ENCODE peak calls at places on chromosomes 11 and 22, in eight cellular contexts. One of them, this sample, is unnamed.
A peak's percentile ranks its signal among the peaks of the same experiment; 100 is the strongest.

GRCh38 chr22:44711236-44711560 is 9.2 kb downstream of the PRR5 start:
- DNase-seq in K562: no peak
- DNase-seq in HepG2: no peak
- DNase-seq in A549: no peak
- DNase-seq in SK-N-SH: no peak
- DNase-seq in GM23338: no peak
- DNase-seq in HCT116: no peak
- DNase-seq in GM12878: no peak
- DNase-seq in this sample: no peak

GRCh38 chr11:72228229-72228843 is 3.8 kb downstream of the INPPL1 start:
- DNase-seq in GM23338: peak; percentile 33
- DNase-seq in HepG2: no peak
- DNase-seq in HCT116: no peak
- DNase-seq in SK-N-SH: no peak
- DNase-seq in A549: no peak
- DNase-seq in K562: no peak
- DNase-seq in GM12878: no peak
- DNase-seq in this sample: no peak

GRCh38 chr22:38239101-38239761 is 33.6 kb downstream of the TMEM184B start:
- DNase-seq in K562: no peak
- DNase-seq in A549: peak; percentile 40
- DNase-seq in SK-N-SH: no peak
- DNase-seq in HCT116: no peak
- DNase-seq in GM23338: no peak
- DNase-seq in GM12878: no peak
- DNase-seq in HepG2: no peak
- DNase-seq in this sample: no peak

GRCh38 chr11:976431-977160 is 50.9 kb downstream of the AP2A2 start:
- DNase-seq in K562: no peak
- DNase-seq in HCT116: no peak
- DNase-seq in SK-N-SH: no peak
- DNase-seq in A549: no peak
- DNase-seq in GM23338: no peak
- DNase-seq in GM12878: no peak
- DNase-seq in HepG2: no peak
- DNase-seq in this sample: no peak

GRCh38 chr11:44964526-44965209 is 14.0 kb upstream of the TP53I11 start:
- DNase-seq in K562: no peak
- DNase-seq in A549: no peak
- DNase-seq in HCT116: no peak
- DNase-seq in GM12878: no peak
- DNase-seq in SK-N-SH: no peak
- DNase-seq in GM23338: peak; percentile 67
- DNase-seq in HepG2: no peak
- DNase-seq in this sample: no peak

GRCh38 chr11:61923166-61924015 is 6.0 kb upstream of the RAB3IL1 start:
- DNase-seq in A549: no peak
- DNase-seq in K562: peak; percentile 56
- DNase-seq in SK-N-SH: peak; percentile 61
- DNase-seq in HepG2: peak; percentile 87
- DNase-seq in GM12878: no peak
- DNase-seq in GM23338: peak; percentile 67
- DNase-seq in HCT116: no peak
- DNase-seq in this sample: no peak

GRCh38 chr11:135006800-135007199 is 594.8 kb upstream of the B3GAT1 start:
- DNase-seq in GM23338: no peak
- DNase-seq in HCT116: no peak
- DNase-seq in GM12878: no peak
- DNase-seq in K562: no peak
- DNase-seq in SK-N-SH: peak; percentile 34
- DNase-seq in HepG2: no peak
- DNase-seq in A549: no peak
- DNase-seq in this sample: no peak

GRCh38 chr11:1128333-1129142 is 29.2 kb upstream of the MUC5AC start:
- DNase-seq in SK-N-SH: peak; percentile 23
- DNase-seq in GM12878: no peak
- DNase-seq in K562: no peak
- DNase-seq in HepG2: no peak
- DNase-seq in A549: no peak
- DNase-seq in GM23338: no peak
- DNase-seq in HCT116: no peak
- DNase-seq in this sample: no peak

GRCh38 chr11:83612891-83613766 is 327.0 kb upstream of the CCDC90B start:
- DNase-seq in SK-N-SH: peak; percentile 19
- DNase-seq in A549: no peak
- DNase-seq in GM23338: peak; percentile 75
- DNase-seq in HCT116: no peak
- DNase-seq in K562: no peak
- DNase-seq in HepG2: no peak
- DNase-seq in GM12878: peak; percentile 74
- DNase-seq in this sample: no peak

GRCh38 chr11:67269401-67270255 is 3.4 kb downstream of the GRK2 start:
- DNase-seq in A549: no peak
- DNase-seq in SK-N-SH: no peak
- DNase-seq in GM12878: no peak
- DNase-seq in HepG2: no peak
- DNase-seq in HCT116: no peak
- DNase-seq in K562: no peak
- DNase-seq in GM23338: no peak
- DNase-seq in this sample: no peak

GRCh38 chr11:67271548-67272284 is 5.4 kb downstream of the GRK2 start:
- DNase-seq in GM12878: peak; percentile 39
- DNase-seq in HCT116: no peak
- DNase-seq in K562: no peak
- DNase-seq in SK-N-SH: no peak
- DNase-seq in GM23338: no peak
- DNase-seq in A549: no peak
- DNase-seq in HepG2: no peak
- DNase-seq in this sample: no peak

GRCh38 chr11:67272327-67273259 is 6.3 kb downstream of the GRK2 start:
- DNase-seq in GM23338: no peak
- DNase-seq in HCT116: no peak
- DNase-seq in A549: no peak
- DNase-seq in HepG2: no peak
- DNase-seq in SK-N-SH: no peak
- DNase-seq in K562: no peak
- DNase-seq in GM12878: no peak
- DNase-seq in this sample: no peak

GRCh38 chr11:67270256-67271211 is 4.3 kb downstream of the GRK2 start:
- DNase-seq in GM12878: no peak
- DNase-seq in HCT116: no peak
- DNase-seq in HepG2: no peak
- DNase-seq in A549: no peak
- DNase-seq in K562: no peak
- DNase-seq in SK-N-SH: no peak
- DNase-seq in GM23338: peak; percentile 82
- DNase-seq in this sample: no peak

GRCh38 chr11:67271212-67271547 is 4.9 kb downstream of the GRK2 start:
- DNase-seq in HepG2: no peak
- DNase-seq in K562: no peak
- DNase-seq in GM23338: no peak
- DNase-seq in SK-N-SH: no peak
- DNase-seq in HCT116: no peak
- DNase-seq in A549: no peak
- DNase-seq in GM12878: no peak
- DNase-seq in this sample: no peak
- H3K27ac ChIP-seq in HepG2: no peak overlapping the region
- H3K27ac ChIP-seq in K562: no peak overlapping the region
- H3K27ac ChIP-seq in GM23338: peak overlapping the region; percentile 40
- H3K27ac ChIP-seq in SK-N-SH: no peak overlapping the region
- H3K27ac ChIP-seq in HCT116: no peak overlapping the region
- H3K27ac ChIP-seq in A549: no peak overlapping the region
- H3K27ac ChIP-seq in GM12878: peak overlapping the region; percentile 98
- H3K27ac ChIP-seq in this sample: no peak overlapping the region

GRCh38 chr22:39629851-39630250 is 59.3 kb downstream of the CACNA1I start:
- DNase-seq in GM23338: no peak
- DNase-seq in A549: no peak
- DNase-seq in GM12878: no peak
- DNase-seq in SK-N-SH: no peak
- DNase-seq in HepG2: no peak
- DNase-seq in HCT116: no peak
- DNase-seq in K562: no peak
- DNase-seq in this sample: no peak

GRCh38 chr22:39631381-39631780 is 60.8 kb downstream of the CACNA1I start:
- DNase-seq in K562: no peak
- DNase-seq in A549: no peak
- DNase-seq in HCT116: no peak
- DNase-seq in HepG2: no peak
- DNase-seq in GM23338: no peak
- DNase-seq in SK-N-SH: no peak
- DNase-seq in GM12878: no peak
- DNase-seq in this sample: no peak

GRCh38 chr22:39630721-39631120 is 60.2 kb downstream of the CACNA1I start:
- DNase-seq in HepG2: no peak
- DNase-seq in K562: no peak
- DNase-seq in SK-N-SH: no peak
- DNase-seq in A549: no peak
- DNase-seq in GM12878: no peak
- DNase-seq in GM23338: no peak
- DNase-seq in HCT116: no peak
- DNase-seq in this sample: no peak

GRCh38 chr22:39634530-39635399 is 64.2 kb downstream of the CACNA1I start:
- DNase-seq in HCT116: peak; percentile 80
- DNase-seq in A549: peak; percentile 78
- DNase-seq in SK-N-SH: no peak
- DNase-seq in HepG2: peak; percentile 12
- DNase-seq in K562: peak; percentile 65
- DNase-seq in GM23338: no peak
- DNase-seq in GM12878: no peak
- DNase-seq in this sample: no peak

GRCh38 chr22:39631857-39632256 is 61.3 kb downstream of the CACNA1I start:
- DNase-seq in HepG2: no peak
- DNase-seq in SK-N-SH: no peak
- DNase-seq in HCT116: no peak
- DNase-seq in A549: no peak
- DNase-seq in GM12878: no peak
- DNase-seq in K562: no peak
- DNase-seq in GM23338: no peak
- DNase-seq in this sample: no peak
- H3K4me1 ChIP-seq in HepG2: no peaks in the 10 kb centered on the region
- H3K4me1 ChIP-seq in SK-N-SH: peaks cover 14% of the 10 kb centered on the region
- H3K4me1 ChIP-seq in HCT116: peaks cover 29% of the 10 kb centered on the region
- H3K4me1 ChIP-seq in A549: peaks cover 19% of the 10 kb centered on the region
- H3K4me1 ChIP-seq in GM12878: no peaks in the 10 kb centered on the region
- H3K4me1 ChIP-seq in K562: peaks cover 12% of the 10 kb centered on the region
- H3K4me1 ChIP-seq in GM23338: no peaks in the 10 kb centered on the region
- H3K4me1 ChIP-seq in this sample: peaks cover 5% of the 10 kb centered on the region

DNA sequence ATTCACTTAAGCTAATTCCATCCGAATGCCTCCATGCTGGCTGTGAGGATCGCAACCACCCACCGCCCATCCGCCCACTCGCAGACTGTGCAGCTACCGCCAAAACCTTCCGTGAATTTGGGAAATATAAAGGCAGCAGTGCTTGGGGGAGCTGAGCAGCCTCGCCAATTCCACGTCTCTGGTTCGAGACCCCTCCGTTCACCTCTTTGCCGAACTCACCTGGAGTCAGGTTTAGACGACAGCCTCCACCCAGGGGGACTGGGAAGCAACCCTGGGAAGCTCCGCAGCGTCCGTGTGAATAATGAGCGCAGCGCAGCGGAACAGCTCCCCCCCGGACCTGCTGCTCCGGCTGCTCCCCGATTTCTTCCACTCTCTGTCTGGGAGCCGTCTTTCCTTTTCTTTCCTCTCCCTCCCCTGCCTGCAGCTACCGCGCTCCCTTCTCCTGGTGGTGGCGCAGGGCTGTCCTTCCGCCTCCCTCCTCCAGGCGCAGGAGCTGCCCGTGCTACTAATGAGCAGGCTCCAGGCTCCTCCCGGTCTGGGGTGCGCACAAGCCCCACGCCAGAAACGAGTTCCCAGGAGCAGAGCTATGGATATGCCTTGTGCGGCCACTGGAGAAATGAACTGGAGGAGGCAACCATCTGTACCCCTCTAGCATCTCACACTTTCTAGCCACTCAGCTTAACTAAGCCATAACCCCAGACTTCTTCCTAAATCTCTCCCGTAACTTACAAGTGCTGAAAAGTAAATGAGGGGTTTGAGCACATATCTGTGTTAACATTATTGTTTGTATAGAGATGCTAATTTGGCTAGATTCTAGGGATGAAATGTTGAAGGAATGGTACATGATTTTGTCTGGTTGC is 107.3 kb downstream of the XKR3 start:
- DNase-seq in K562: no peak
- DNase-seq in HepG2: no peak
- DNase-seq in A549: no peak
- DNase-seq in GM12878: no peak
- DNase-seq in GM23338: peak; percentile 59
- DNase-seq in SK-N-SH: no peak
- DNase-seq in HCT116: no peak
- DNase-seq in this sample: no peak
- TF ChIP-seq REST in K562: no peak
- TF ChIP-seq REST in HepG2: no peak
- TF ChIP-seq REST in A549: no peak
- TF ChIP-seq REST in GM12878: no peak
- TF ChIP-seq REST in GM23338: no peak
- TF ChIP-seq REST in SK-N-SH: no peak
- TF ChIP-seq REST in HCT116: no peak
- TF ChIP-seq REST in this sample: no peak

DNA sequence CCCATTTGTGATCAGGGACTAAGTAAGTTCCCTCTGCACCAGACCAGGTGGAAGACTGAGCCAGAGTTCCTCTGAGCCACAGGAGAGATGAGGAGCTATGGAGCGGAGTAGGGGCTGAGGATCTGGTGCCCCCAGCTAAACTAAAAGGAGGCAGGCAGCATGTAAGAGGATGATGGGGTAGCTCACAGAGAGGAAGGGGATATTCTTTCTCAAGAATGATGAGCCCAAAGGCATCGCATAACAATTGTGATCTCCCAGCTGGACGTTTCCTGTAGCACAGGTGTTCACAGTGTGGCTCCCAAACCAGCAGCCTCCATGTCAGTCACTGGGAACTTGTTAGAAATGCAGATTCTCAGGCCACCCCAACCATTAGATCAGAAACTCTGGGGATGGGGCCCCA is 24.4 kb downstream of the ADAMTS8 start:
- DNase-seq in GM12878: no peak
- DNase-seq in HepG2: no peak
- DNase-seq in A549: no peak
- DNase-seq in K562: no peak
- DNase-seq in GM23338: peak; percentile 96
- DNase-seq in SK-N-SH: no peak
- DNase-seq in HCT116: no peak
- DNase-seq in this sample: no peak
- H3K27ac ChIP-seq in GM12878: no peak overlapping the region
- H3K27ac ChIP-seq in HepG2: no peak overlapping the region
- H3K27ac ChIP-seq in A549: no peak overlapping the region
- H3K27ac ChIP-seq in K562: no peak overlapping the region
- H3K27ac ChIP-seq in GM23338: peak overlapping the region; percentile 96
- H3K27ac ChIP-seq in SK-N-SH: no peak overlapping the region
- H3K27ac ChIP-seq in HCT116: no peak overlapping the region
- H3K27ac ChIP-seq in this sample: no peak overlapping the region

GRCh38 chr11:31246451-31247165 is 122.9 kb downstream of the DCDC1 start:
- DNase-seq in GM23338: no peak
- DNase-seq in SK-N-SH: no peak
- DNase-seq in K562: no peak
- DNase-seq in GM12878: no peak
- DNase-seq in HepG2: no peak
- DNase-seq in HCT116: no peak
- DNase-seq in A549: no peak
- DNase-seq in this sample: no peak
- H3K4me1 ChIP-seq in GM23338: peaks cover 47% of the 10 kb centered on the region
- H3K4me1 ChIP-seq in SK-N-SH: no peaks in the 10 kb centered on the region
- H3K4me1 ChIP-seq in K562: no peaks in the 10 kb centered on the region
- H3K4me1 ChIP-seq in GM12878: no peaks in the 10 kb centered on the region
- H3K4me1 ChIP-seq in HepG2: no peaks in the 10 kb centered on the region
- H3K4me1 ChIP-seq in HCT116: no peaks in the 10 kb centered on the region
- H3K4me1 ChIP-seq in A549: no peaks in the 10 kb centered on the region
- H3K4me1 ChIP-seq in this sample: no peaks in the 10 kb centered on the region

GRCh38 chr22:32994046-32994827 is 63.9 kb downstream of the SYN3 start:
- DNase-seq in SK-N-SH: no peak
- DNase-seq in GM23338: peak; percentile 29
- DNase-seq in K562: no peak
- DNase-seq in HepG2: no peak
- DNase-seq in HCT116: no peak
- DNase-seq in A549: no peak
- DNase-seq in GM12878: no peak
- DNase-seq in this sample: no peak
- TF ChIP-seq REST in SK-N-SH: no peak
- TF ChIP-seq REST in GM23338: no peak
- TF ChIP-seq REST in K562: no peak
- TF ChIP-seq REST in HepG2: no peak
- TF ChIP-seq REST in HCT116: no peak
- TF ChIP-seq REST in A549: no peak
- TF ChIP-seq REST in GM12878: no peak
- TF ChIP-seq REST in this sample: no peak

This sample was measured in Panc1.